ENCODE peak calls at places on chromosomes 4 and X, in ten cellular contexts. M is glutamatergic neuron, D is adrenal gland, N is transverse colon, H is cardiac muscle cell, W is WERI-Rb-1, X is left lung, C is right lobe of liver, R is ascending aorta, I is D721Med. Z is an unnamed sample.
A peak's percentile ranks its signal among the peaks of the same experiment; 100 is the strongest.

GRCh38 chrX:92232182-92232581 is 453.0 kb downstream of the PCDH11X start:
- DNase-seq in M (no peak), D (no peak), N (no peak), H (peak; percentile 6), W (no peak), X (no peak), C (no peak), R (no peak), I (no peak), Z (no peak)

GRCh38 chr4:143538979-143539669 is 25.6 kb downstream of the SMARCA5 start:
- DNase-seq in M (no peak), D (no peak), N (no peak), H (no peak), W (no peak), X (no peak), C (no peak), R (no peak), I (no peak), Z (no peak)

GRCh38 chrX:41167888-41168287 is 82.6 kb downstream of the USP9X start:
- DNase-seq in M (no peak), D (no peak), N (no peak), H (no peak), W (no peak), X (no peak), C (no peak), R (no peak), I (no peak), Z (no peak)

GRCh38 chr4:2462218-2462991 is 6.5 kb upstream of the RNF4 start:
- DNase-seq in M (peak; percentile 84), D (peak; percentile 59), N (peak; percentile 66), H (peak; percentile 80), W (peak; percentile 82), X (peak; percentile 59), C (peak; percentile 76), R (peak; percentile 77), I (peak; percentile 73), Z (peak; percentile 69)

GRCh38 chr4:172287112-172287511 is 473.9 kb downstream of the GALNTL6 start:
- DNase-seq in M (no peak), D (no peak), N (no peak), H (no peak), W (no peak), X (no peak), C (no peak), R (no peak), I (no peak), Z (no peak)

GRCh38 chr4:170979736-170980135 is 833.5 kb upstream of the GALNTL6 start:
- DNase-seq in M (no peak), D (no peak), N (no peak), H (no peak), W (no peak), X (no peak), C (no peak), R (peak; percentile 74), I (no peak), Z (peak; percentile 31)

GRCh38 chr4:37995981-37996770 is 36.0 kb downstream of the PTTG2 start:
- DNase-seq in M (no peak), D (no peak), N (peak; percentile 68), H (no peak), W (no peak), X (no peak), C (no peak), R (no peak), I (no peak), Z (no peak)

GRCh38 chr4:130336585-130337217 is 1240.7 kb downstream of the C4orf33 start:
- DNase-seq in M (no peak), D (no peak), N (no peak), H (peak; percentile 64), W (no peak), X (no peak), C (no peak), R (no peak), I (no peak), Z (no peak)

GRCh38 chr4:145075742-145076472 is 22.1 kb downstream of the ANAPC10 start:
- DNase-seq in M (no peak), D (no peak), N (no peak), H (no peak), W (no peak), X (no peak), C (no peak), R (no peak), I (no peak), Z (no peak)

DNA sequence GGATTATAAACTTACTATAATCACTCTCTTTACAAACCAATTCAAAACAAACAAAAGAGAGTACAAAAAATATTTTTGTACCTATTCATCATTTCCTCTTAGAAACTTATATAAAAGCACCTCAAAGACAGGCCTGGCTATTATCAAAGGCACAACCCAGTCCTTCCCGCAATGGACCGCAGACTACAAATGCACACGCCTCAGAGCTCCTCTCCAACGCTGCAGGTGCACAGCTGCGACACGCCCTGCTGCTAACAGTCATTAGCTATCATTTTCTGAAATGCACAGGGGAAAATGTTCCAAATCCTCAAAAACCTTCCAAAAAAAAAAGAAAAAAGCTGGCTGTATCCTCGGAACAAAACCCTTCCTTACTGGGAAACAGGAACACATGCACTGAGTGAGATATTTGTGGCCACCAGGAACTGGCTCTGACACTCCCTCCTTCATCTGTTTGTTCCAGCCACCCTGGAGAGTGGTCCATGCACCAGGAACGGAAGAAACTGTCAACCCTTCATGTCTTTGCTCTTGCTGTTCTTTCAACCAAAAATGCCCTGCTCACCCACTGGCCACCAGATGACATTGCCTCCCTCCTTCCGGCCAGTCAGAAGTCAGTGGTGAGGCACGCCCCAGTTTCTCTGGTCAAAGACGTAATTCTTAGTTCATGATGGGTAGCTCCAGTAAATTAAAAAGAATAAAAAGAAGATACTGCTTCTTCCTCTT is 16.7 kb downstream of the IRF2 start:
- DNase-seq in M (no peak), D (no peak), N (peak; percentile 52), H (no peak), W (no peak), X (no peak), C (no peak), R (no peak), I (no peak), Z (no peak)
- TF ChIP-seq CTCF in M (no peak), D (no peak), N (no peak), H (no peak), W (no peak), X (no peak), C (no peak), R (no peak), I (no peak), Z (no peak)

GRCh38 chr4:22897520-22898108 is 204.9 kb downstream of the GBA3 start:
- DNase-seq in M (peak; percentile 32), D (no peak), N (peak; percentile 35), H (peak; percentile 33), W (peak; percentile 38), X (no peak), C (no peak), R (no peak), I (peak; percentile 18), Z (no peak)
- TF ChIP-seq CTCF in M (peak; percentile 94), D (peak; percentile 49), N (peak; percentile 79), H (peak; percentile 72), W (peak; percentile 64), X (peak; percentile 52), C (peak; percentile 73), R (no peak), I (peak; percentile 84), Z (peak; percentile 86)

GRCh38 chr4:35138449-35138848 is 1105.9 kb downstream of the ARAP2 start:
- DNase-seq in M (no peak), D (no peak), N (no peak), H (no peak), W (no peak), X (no peak), C (no peak), R (no peak), I (no peak), Z (no peak)
- TF ChIP-seq CTCF in M (no peak), D (no peak), N (no peak), H (no peak), W (no peak), X (no peak), C (no peak), R (no peak), I (no peak), Z (no peak)

GRCh38 chr4:7344650-7345049 is 90.1 kb downstream of the PSAPL1 start:
- DNase-seq in M (no peak), D (no peak), N (no peak), H (no peak), W (no peak), X (no peak), C (no peak), R (no peak), I (no peak), Z (no peak)
- TF ChIP-seq CTCF in M (no peak), D (no peak), N (no peak), H (no peak), W (no peak), X (no peak), C (no peak), R (no peak), I (no peak), Z (no peak)

GRCh38 chr4:41693629-41694028 is 54.9 kb downstream of the PHOX2B start:
- DNase-seq in M (no peak), D (no peak), N (no peak), H (peak; percentile 51), W (no peak), X (no peak), C (no peak), R (no peak), I (no peak), Z (no peak)
- TF ChIP-seq CTCF in M (no peak), D (peak; percentile 36), N (peak; percentile 34), H (peak; percentile 53), W (peak; percentile 37), X (no peak), C (peak; percentile 61), R (no peak), I (peak; percentile 77), Z (no peak)